ENCODE peak calls at places on chromosomes 2 and 18, in four cellular contexts. K is HepG2; A is stimulated activated CD4-positive, alpha-beta T cell treated with anti-CD3 and anti-CD28 coated beads, Interleukin-2, amount 100 ng/mL, for 48 hours; D is body of pancreas. R is an unnamed sample.

GRCh38 chr2:238252766-238253630 is 13.2 kb upstream of the HES6 start:
- DNase-seq in K (no peak), A (no peak), D (no peak), R (no peak)

GRCh38 chr2:172889767-172890430 is 154.3 kb downstream of the RAPGEF4 start:
- DNase-seq in K (no peak), A (no peak), D (no peak), R (no peak)

GRCh38 chr2:223117533-223117932 is 65.5 kb downstream of the KCNE4 start:
- DNase-seq in K (no peak), A (no peak), D (no peak), R (no peak)

GRCh38 chr2:231359484-231359883 is 36.0 kb upstream of the B3GNT7 start:
- DNase-seq in K (no peak), A (no peak), D (no peak), R (no peak)

GRCh38 chr18:11121426-11121825 is 27.9 kb downstream of the PIEZO2 start:
- DNase-seq in K (peak; percentile 87), A (no peak), D (no peak), R (no peak)

GRCh38 chr2:60570281-60570680 is 16.8 kb upstream of the BCL11A start:
- DNase-seq in K (no peak), A (no peak), D (no peak), R (no peak)

GRCh38 chr2:222613715-222614331 is 42.1 kb downstream of the FARSB start:
- DNase-seq in K (peak; percentile 54), A (no peak), D (no peak), R (no peak)

GRCh38 chr18:37248281-37248680 is 317.3 kb downstream of the CELF4 start:
- DNase-seq in K (no peak), A (no peak), D (no peak), R (no peak)

GRCh38 chr18:3595282-3596273 is 145.6 kb downstream of the TGIF1 start:
- DNase-seq in K (peak; percentile 92), A (no peak), D (peak; percentile 70), R (no peak)

GRCh38 chr2:231184319-231184718 is 14.1 kb upstream of the ARMC9 start:
- DNase-seq in K (no peak), A (no peak), D (no peak), R (no peak)

GRCh38 chr2:68196120-68196716 is 38.5 kb downstream of the PNO1 start:
- DNase-seq in K (peak; percentile 16), A (no peak), D (peak; percentile 51), R (peak; percentile 22)

GRCh38 chr2:181203412-181203811 is 223.0 kb downstream of the UBE2E3 start:
- DNase-seq in K (no peak), A (no peak), D (no peak), R (no peak)

GRCh38 chr18:63451774-63452173 is 25.0 kb upstream of the SERPINB5 start:
- DNase-seq in K (no peak), A (no peak), D (no peak), R (no peak)

GRCh38 chr2:150485871-150486538 is 1.5 kb downstream of the RND3 start:
- DNase-seq in K (no peak), A (no peak), D (peak; percentile 82), R (no peak)

GRCh38 chr2:58006256-58006951 is 40.2 kb upstream of the VRK2 start:
- DNase-seq in K (no peak), A (no peak), D (no peak), R (no peak)

GRCh38 chr2:238974061-238974460 is 126.2 kb downstream of the TWIST2 start:
- DNase-seq in K (no peak), A (no peak), D (no peak), R (no peak)

R was measured in activated effector memory CD4-positive, alpha-beta T cell treated with Interleukin-2 at 50 U/mL for 16 hours.